ENCODE peak calls at places on chromosomes 2 and 18, in five cellular contexts. L, E, C, U and H are unnamed samples.

GRCh38 chr2:156189143-156189542 is 143.4 kb downstream of the NR4A2 start:
- DNase-seq in E (no peak), U (no peak), C (no peak), L (no peak), H (no peak)

GRCh38 chr2:102436284-102436683 is 13.3 kb downstream of the IL18RAP start:
- DNase-seq in U (no peak), L (no peak), C (no peak), E (no peak), H (no peak)

GRCh38 chr2:71477231-71477681 is 23.9 kb downstream of the DYSF start:
- DNase-seq in U (no peak), C (no peak), L (no peak), E (no peak), H (no peak)

GRCh38 chr2:172693037-172693436 is 42.6 kb upstream of the RAPGEF4 start:
- DNase-seq in C (peak), L (no peak), U (no peak), E (peak), H (peak)

GRCh38 chr2:64770781-64771334 is 117.1 kb upstream of the SERTAD2 start:
- DNase-seq in E (no peak), L (no peak), C (no peak), U (no peak), H (no peak)

GRCh38 chr2:138184428-138184827 is 220.2 kb downstream of the HNMT start:
- DNase-seq in E (no peak), L (no peak), C (no peak), U (no peak), H (no peak)

GRCh38 chr2:227163998-227164744 is at the start of the genes COL4A3 and COL4A4:
- DNase-seq in E (no peak), C (no peak), L (peak), U (no peak), H (peak)

GRCh38 chr18:61606759-61607158 is 273.5 kb downstream of the CDH20 start:
- DNase-seq in C (peak), L (no peak), U (peak), E (no peak), H (peak)

GRCh38 chr2:198639580-198639979 is 818.2 kb downstream of the SATB2 start:
- DNase-seq in C (peak), U (no peak), L (no peak), E (no peak), H (no peak)

GRCh38 chr2:9095690-9096089 is 92.2 kb upstream of the MBOAT2 start:
- DNase-seq in U (no peak), E (no peak), L (no peak), C (no peak), H (peak)

GRCh38 chr18:50422286-50422898 is 47.5 kb downstream of the SKA1 start:
- DNase-seq in C (no peak), E (no peak), L (no peak), U (no peak), H (no peak)

GRCh38 chr2:66569321-66569851 is 134.5 kb downstream of the MEIS1 start:
- DNase-seq in C (peak), U (no peak), E (no peak), L (no peak), H (no peak)

GRCh38 chr18:26548144-26549102 is at the start of gene KCTD1:
- DNase-seq in L (peak), E (peak), U (no peak), C (peak), H (peak)

GRCh38 chr2:39411186-39411944 is 25.7 kb downstream of the MAP4K3 start:
- DNase-seq in C (no peak), E (no peak), U (no peak), L (no peak), H (no peak)

GRCh38 chr2:674319-674985 is 2.8 kb downstream of the TMEM18 start:
- DNase-seq in L (no peak), U (no peak), C (no peak), E (no peak), H (no peak)